ENCODE peak calls at places on chromosomes 12 and 14, in six cellular contexts. J, E, M, V, Z and S are unnamed samples.

GRCh38 chr12:27185234-27186045 is 58.6 kb upstream of the STK38L start:
- DNase-seq in J (no peak), E (peak), M (no peak), V (no peak), Z (no peak), S (no peak)

GRCh38 chr14:71060274-71060673 is 153.0 kb downstream of the PCNX1 start:
- DNase-seq in J (no peak), E (no peak), M (no peak), V (no peak), Z (no peak), S (no peak)

GRCh38 chr12:81257952-81258551 is 180.2 kb downstream of the ACSS3 start:
- DNase-seq in J (no peak), E (peak), M (no peak), V (no peak), Z (no peak), S (no peak)

GRCh38 chr12:117662220-117662619 is 300.8 kb upstream of the NOS1 start:
- DNase-seq in J (no peak), E (no peak), M (no peak), V (no peak), Z (no peak), S (no peak)

GRCh38 chr12:113241191-113242017 is 20.1 kb downstream of the TPCN1 start:
- DNase-seq in J (no peak), E (peak), M (peak), V (no peak), Z (no peak), S (no peak)

GRCh38 chr12:87953257-87953860 is 75.8 kb downstream of the C12orf50 start:
- DNase-seq in J (no peak), E (peak), M (no peak), V (no peak), Z (no peak), S (no peak)

GRCh38 chr12:51773145-51773869 is 75.2 kb downstream of the FIGNL2 start:
- DNase-seq in J (no peak), E (peak), M (no peak), V (no peak), Z (no peak), S (no peak)

GRCh38 chr14:36766974-36767373 is 105.3 kb downstream of the PAX9 start:
- DNase-seq in J (no peak), E (no peak), M (no peak), V (no peak), Z (no peak), S (no peak)

GRCh38 chr12:115440438-115440837 is 756.5 kb upstream of the TBX3 start:
- DNase-seq in J (no peak), E (peak), M (no peak), V (no peak), Z (peak), S (no peak)

GRCh38 chr14:61653507-61653906 is 41.8 kb upstream of the HIF1A start:
- DNase-seq in J (no peak), E (peak), M (no peak), V (no peak), Z (no peak), S (peak)

GRCh38 chr14:24307575-24308341 is at the start of gene CIDEB:
- DNase-seq in J (peak), E (no peak), M (peak), V (peak), Z (no peak), S (no peak)

GRCh38 chr12:49032679-49033447 is 14.3 kb upstream of the PRKAG1 start:
- DNase-seq in J (no peak), E (no peak), M (no peak), V (no peak), Z (peak), S (no peak)

GRCh38 chr12:132577191-132577920 is 33.0 kb downstream of the LRCOL1 start:
- DNase-seq in J (no peak), E (no peak), M (no peak), V (no peak), Z (no peak), S (no peak)

GRCh38 chr12:17992002-17992656 is 97.9 kb downstream of the RERGL start:
- DNase-seq in J (peak), E (peak), M (no peak), V (no peak), Z (no peak), S (no peak)

GRCh38 chr14:71001742-71002141 is 94.5 kb downstream of the PCNX1 start:
- DNase-seq in J (no peak), E (no peak), M (no peak), V (no peak), Z (no peak), S (no peak)

GRCh38 chr14:93824518-93825234 is 36.4 kb upstream of the PRIMA1 start:
- DNase-seq in J (no peak), E (no peak), M (no peak), V (no peak), Z (no peak), S (no peak)

GRCh38 chr14:77124345-77125274 is 17.0 kb downstream of the ZDHHC22 start:
- DNase-seq in J (no peak), E (no peak), M (peak), V (peak), Z (peak), S (peak)

GRCh38 chr12:40098406-40099145 is 7.3 kb downstream of the SLC2A13 start:
- DNase-seq in J (no peak), E (no peak), M (no peak), V (no peak), Z (no peak), S (no peak)

GRCh38 chr14:43165651-43166050 is 1341.4 kb downstream of the FSCB start:
- DNase-seq in J (no peak), E (no peak), M (peak), V (no peak), Z (no peak), S (no peak)

GRCh38 chr14:102799684-102800562 is 22.7 kb downstream of the TRAF3 start:
- DNase-seq in J (no peak), E (peak), M (no peak), V (no peak), Z (no peak), S (no peak)

GRCh38 chr12:93323625-93324165 is 54.0 kb upstream of the NUDT4 start:
- DNase-seq in J (no peak), E (peak), M (no peak), V (no peak), Z (no peak), S (no peak)

GRCh38 chr12:3972576-3972975 is 99.4 kb upstream of the PARP11 start:
- DNase-seq in J (peak), E (no peak), M (no peak), V (no peak), Z (no peak), S (no peak)

GRCh38 chr12:76268267-76268666 is 79.9 kb downstream of the BBS10 start:
- DNase-seq in J (no peak), E (peak), M (no peak), V (no peak), Z (no peak), S (no peak)

GRCh38 chr12:116759783-116760581 is 21.9 kb downstream of the RNFT2 start:
- DNase-seq in J (peak), E (no peak), M (no peak), V (no peak), Z (peak), S (no peak)

GRCh38 chr14:68784995-68785816 is 7.7 kb downstream of the ZFP36L1 start:
- DNase-seq in J (no peak), E (peak), M (peak), V (no peak), Z (no peak), S (peak)

GRCh38 chr14:94966868-94967267 is 190.5 kb downstream of the DICER1 start:
- DNase-seq in J (no peak), E (no peak), M (no peak), V (no peak), Z (no peak), S (no peak)

GRCh38 chr14:79665556-79665955 is 545.7 kb downstream of the DIO2 start:
- DNase-seq in J (no peak), E (no peak), M (no peak), V (no peak), Z (no peak), S (no peak)

GRCh38 chr12:132588319-132588718 is 22.1 kb downstream of the LRCOL1 start:
- DNase-seq in J (no peak), E (no peak), M (no peak), V (no peak), Z (no peak), S (no peak)

GRCh38 chr14:64771161-64771560 is 66.9 kb downstream of the PLEKHG3 start:
- DNase-seq in J (no peak), E (no peak), M (no peak), V (no peak), Z (no peak), S (no peak)

GRCh38 chr12:49043856-49044258 is 16.7 kb downstream of the KMT2D start:
- DNase-seq in J (peak), E (peak), M (peak), V (peak), Z (peak), S (no peak)

GRCh38 chr12:98754095-98754494 is 109.0 kb downstream of the APAF1 start:
- DNase-seq in J (no peak), E (peak), M (no peak), V (no peak), Z (no peak), S (no peak)

GRCh38 chr14:74609721-74610120 is 2.3 kb downstream of the LTBP2 start:
- DNase-seq in J (no peak), E (no peak), M (no peak), V (no peak), Z (no peak), S (no peak)

GRCh38 chr12:4267904-4268548 is 5.5 kb upstream of the CCND2 start:
- DNase-seq in J (no peak), E (no peak), M (no peak), V (no peak), Z (no peak), S (no peak)

GRCh38 chr12:6140646-6141045 is 16.2 kb upstream of the VWF start:
- DNase-seq in J (no peak), E (no peak), M (no peak), V (no peak), Z (no peak), S (no peak)
- H3K27ac ChIP-seq in J (no peak), E (no peak), M (peak), V (peak), Z (peak), S (peak)

GRCh38 chr12:123382684-123383083 is 1.2 kb upstream of the KMT5A start:
- DNase-seq in J (no peak), E (no peak), M (no peak), V (no peak), Z (no peak), S (no peak)
- H3K27ac ChIP-seq in J (no peak), E (no peak), M (no peak), V (no peak), Z (no peak), S (no peak)

GRCh38 chr14:31536201-31536960 is 24.8 kb upstream of the NUBPL start:
- DNase-seq in J (no peak), E (no peak), M (no peak), V (no peak), Z (no peak), S (no peak)
- H3K27ac ChIP-seq in J (no peak), E (no peak), M (no peak), V (no peak), Z (no peak), S (no peak)

DNA sequence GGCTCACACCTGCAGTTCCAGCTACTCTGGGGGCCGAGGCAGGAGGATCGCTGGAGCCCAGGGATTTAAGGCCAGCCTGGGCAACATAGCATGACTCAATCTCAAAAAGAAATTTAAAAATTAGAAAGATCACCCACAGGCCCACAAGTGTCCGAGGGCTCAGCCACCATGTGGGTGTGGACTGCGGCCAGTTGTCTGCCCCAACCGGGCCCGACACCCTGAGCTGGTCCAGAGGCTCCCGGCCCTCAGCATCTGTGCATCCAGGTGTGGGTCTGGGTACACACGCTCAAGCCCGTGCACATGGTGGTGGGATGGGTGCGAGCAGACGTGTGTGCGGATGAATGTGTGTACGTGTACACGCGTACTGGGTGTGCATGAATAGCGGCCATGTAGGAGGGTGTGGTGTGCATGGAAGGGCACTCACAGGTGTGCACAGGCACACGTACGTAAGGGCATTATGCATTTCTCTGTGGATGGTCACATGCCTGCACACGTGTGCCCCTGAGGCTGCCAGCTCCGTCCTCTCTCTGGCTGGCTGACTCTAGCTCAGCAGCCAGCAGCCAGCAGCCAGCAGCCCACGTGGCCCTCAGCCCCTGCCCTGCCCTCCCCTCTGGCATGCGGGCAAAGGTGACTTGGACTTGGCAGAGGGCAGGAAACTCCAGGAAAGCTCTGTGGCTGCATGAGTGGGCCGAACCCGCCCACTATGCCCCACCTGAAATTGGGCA is 23.3 kb upstream of the NUDT14 start:
- DNase-seq in J (no peak), E (no peak), M (peak), V (peak), Z (peak), S (no peak)
- H3K27ac ChIP-seq in J (no peak), E (no peak), M (no peak), V (peak), Z (no peak), S (no peak)